ENCODE peak calls at places on chromosomes 13 and 19, in five cellular contexts. R is tibial artery, O is Caco-2, U is H1, B is A673. T is an unnamed sample.
A peak's percentile ranks its signal among the peaks of the same experiment; 100 is the strongest.

GRCh38 chr19:57583521-57584416 is at the start of gene ZIK1:
- DNase-seq in R (peak; percentile 91), O (no peak), U (peak; percentile 90), B (peak; percentile 98), T (peak; percentile 81)

GRCh38 chr13:77028202-77028601 is 1.2 kb upstream of the FBXL3 start:
- DNase-seq in R (no peak), O (no peak), U (no peak), B (no peak), T (no peak)

GRCh38 chr13:60617863-60618733 is 221.1 kb downstream of the TDRD3 start:
- DNase-seq in R (no peak), O (no peak), U (peak; percentile 54), B (peak; percentile 67), T (no peak)

GRCh38 chr19:39304185-39304513 is 7.9 kb downstream of the IFNL1 start:
- DNase-seq in R (no peak), O (no peak), U (no peak), B (no peak), T (no peak)

GRCh38 chr13:48234652-48235099 is 1.7 kb downstream of the ITM2B start:
- DNase-seq in R (no peak), O (no peak), U (no peak), B (peak; percentile 6), T (no peak)

GRCh38 chr19:15280048-15280725 is 47.9 kb upstream of the EPHX3 start:
- DNase-seq in R (peak; percentile 83), O (no peak), U (no peak), B (no peak), T (no peak)

GRCh38 chr13:39897636-39898035 is 242.2 kb downstream of the COG6 start:
- DNase-seq in R (no peak), O (no peak), U (no peak), B (no peak), T (no peak)

GRCh38 chr19:29593869-29594268 is 12.2 kb upstream of the POP4 start:
- DNase-seq in R (no peak), O (no peak), U (no peak), B (no peak), T (no peak)

GRCh38 chr19:42244452-42245220 is 2.2 kb upstream of the GSK3A start:
- DNase-seq in R (peak; percentile 96), O (peak; percentile 95), U (peak; percentile 92), B (peak; percentile 98), T (peak; percentile 88)

GRCh38 chr19:42140125-42140754 is 8.0 kb upstream of the POU2F2 start:
- DNase-seq in R (no peak), O (peak; percentile 54), U (peak; percentile 91), B (peak; percentile 56), T (no peak)

GRCh38 chr19:51156710-51157109 is 14.6 kb downstream of the SIGLEC7 start:
- DNase-seq in R (no peak), O (no peak), U (no peak), B (no peak), T (no peak)

GRCh38 chr13:36925603-36926002 is 5.6 kb upstream of the SMAD9 start:
- DNase-seq in R (no peak), O (no peak), U (no peak), B (no peak), T (no peak)

GRCh38 chr13:93146584-93147292 is 79.9 kb upstream of the GPC6 start:
- DNase-seq in R (no peak), O (no peak), U (no peak), B (no peak), T (no peak)

GRCh38 chr13:77460195-77460594 is 75.3 kb upstream of the SCEL start:
- DNase-seq in R (peak; percentile 81), O (no peak), U (no peak), B (no peak), T (no peak)

GRCh38 chr13:48573213-48573612 is 40.3 kb upstream of the RCBTB2 start:
- DNase-seq in R (no peak), O (no peak), U (no peak), B (no peak), T (no peak)

GRCh38 chr19:33438016-33438671 is 64.6 kb downstream of the CEBPG start:
- DNase-seq in R (no peak), O (peak; percentile 19), U (no peak), B (no peak), T (peak; percentile 38)

GRCh38 chr19:38841787-38842438 is 7.9 kb downstream of the HNRNPL start:
- DNase-seq in R (no peak), O (no peak), U (no peak), B (no peak), T (no peak)

GRCh38 chr13:22561581-22561980 is 619.2 kb upstream of the SGCG start:
- DNase-seq in R (no peak), O (no peak), U (no peak), B (no peak), T (no peak)

GRCh38 chr19:38095411-38096308 is 128.4 kb downstream of the DPF1 start:
- DNase-seq in R (peak; percentile 80), O (peak; percentile 70), U (peak; percentile 85), B (peak; percentile 70), T (no peak)

GRCh38 chr19:5507056-5507624 is 51.9 kb downstream of the ZNRF4 start:
- DNase-seq in R (no peak), O (no peak), U (no peak), B (no peak), T (no peak)

GRCh38 chr19:5498817-5499535 is 43.8 kb downstream of the ZNRF4 start:
- DNase-seq in R (no peak), O (no peak), U (peak; percentile 88), B (peak; percentile 67), T (no peak)

GRCh38 chr19:5504115-5504514 is 48.9 kb downstream of the ZNRF4 start:
- DNase-seq in R (no peak), O (no peak), U (no peak), B (no peak), T (no peak)

GRCh38 chr19:5501907-5502306 is 46.7 kb downstream of the ZNRF4 start:
- DNase-seq in R (no peak), O (no peak), U (no peak), B (no peak), T (no peak)

DNA sequence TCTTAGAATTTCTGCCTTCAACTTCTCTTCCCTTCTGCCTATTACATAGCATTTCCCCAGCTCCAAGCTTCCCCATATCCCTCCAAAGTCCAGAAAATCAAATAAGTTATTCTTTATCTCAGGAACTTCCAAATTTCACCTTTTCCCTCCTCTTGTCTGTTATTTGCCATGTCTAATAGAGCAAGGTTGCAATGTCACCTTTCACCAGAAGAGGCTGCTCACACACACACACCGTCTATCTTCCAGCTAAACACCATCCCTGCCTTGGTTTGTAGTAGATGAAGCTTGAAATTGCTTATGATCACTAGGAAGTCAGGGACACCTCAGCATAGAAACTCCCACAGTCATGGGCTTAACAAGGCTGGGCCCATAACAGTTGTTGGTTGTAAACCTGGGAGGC is 48.4 kb downstream of the ZNRF4 start:
- DNase-seq in R (no peak), O (no peak), U (no peak), B (no peak), T (no peak)
- TF ChIP-seq CTCF in R (no peak), O (peak; percentile 18), U (no peak), B (peak; percentile 28), T (no peak)

GRCh38 chr19:53870485-53870844 is 2.8 kb downstream of the MYADM start:
- DNase-seq in R (no peak), O (no peak), U (no peak), B (no peak), T (no peak)
- H3K4me3 ChIP-seq in R (peak overlapping the region; percentile 86), O (no peak overlapping the region), U (no peak overlapping the region), B (peak overlapping the region; percentile 70), T (no peak overlapping the region)

DNA sequence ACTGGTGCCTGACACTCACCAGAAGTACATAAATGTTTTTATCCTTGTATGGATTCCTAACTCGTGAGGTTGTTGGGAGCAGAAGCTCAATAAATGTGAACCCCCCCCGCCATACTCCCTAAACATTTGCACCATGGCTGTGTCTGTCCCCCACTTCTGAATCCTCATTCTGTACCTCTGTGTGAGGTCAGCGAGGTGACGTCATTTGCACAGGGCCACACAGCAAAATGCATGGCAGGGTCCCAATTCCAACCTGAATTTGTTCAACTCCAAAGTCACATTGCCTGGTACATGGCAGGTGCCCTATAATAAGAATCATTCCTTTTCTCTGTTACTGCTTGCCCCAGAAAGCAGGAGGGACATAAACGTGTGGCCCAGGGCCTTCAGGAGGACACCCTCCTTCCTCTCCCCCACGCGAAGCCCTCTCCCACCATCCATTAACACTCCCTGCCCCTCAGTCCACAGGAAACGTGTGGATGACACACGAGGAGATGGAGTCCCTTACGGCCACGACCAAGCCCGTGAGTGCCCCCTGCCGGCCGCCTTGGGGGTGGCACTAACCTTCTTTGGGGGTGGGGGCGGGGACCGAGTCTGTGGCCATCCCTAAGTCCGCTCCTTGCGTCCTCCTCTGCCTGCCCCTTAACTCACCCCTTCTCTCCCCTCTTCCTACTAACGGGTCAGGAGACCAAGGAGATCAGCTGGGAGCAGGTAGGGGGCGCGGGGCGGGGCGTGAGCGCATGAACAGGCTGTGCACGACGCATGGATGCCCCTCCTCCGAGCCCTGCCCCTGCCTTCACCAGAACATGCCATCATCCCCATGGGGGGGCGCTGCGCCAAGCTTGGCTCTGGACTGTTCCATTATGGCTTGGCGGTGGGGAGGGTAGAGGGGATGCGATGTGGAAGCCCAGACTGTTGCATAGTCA is 9.4 kb downstream of the HRC start:
- DNase-seq in R (peak; percentile 88), O (no peak), U (peak; percentile 99), B (peak; percentile 95), T (no peak)
- TF ChIP-seq CTCF in R (peak; percentile 94), O (peak; percentile 85), U (peak; percentile 91), B (peak; percentile 99), T (peak; percentile 85)

GRCh38 chr19:13101590-13102415 is 855 bp downstream of the LYL1 start:
- DNase-seq in R (no peak), O (no peak), U (no peak), B (no peak), T (no peak)

GRCh38 chr19:13103961-13104847 is 1.5 kb upstream of the LYL1 start:
- DNase-seq in R (peak; percentile 85), O (no peak), U (peak; percentile 95), B (no peak), T (no peak)

GRCh38 chr19:13103585-13103923 is 896 bp upstream of the LYL1 start:
- DNase-seq in R (no peak), O (no peak), U (no peak), B (no peak), T (no peak)

GRCh38 chr19:13102416-13102665 is 317 bp downstream of the LYL1 start:
- DNase-seq in R (no peak), O (no peak), U (no peak), B (no peak), T (no peak)

GRCh38 chr19:13102666-13103584 is at the start of gene LYL1:
- DNase-seq in R (peak; percentile 86), O (peak; percentile 74), U (peak; percentile 77), B (no peak), T (no peak)
- H3K4me3 ChIP-seq in R (peak within 1 kb of the TSS; percentile 41), O (peak within 1 kb of the TSS; percentile 28), U (peak within 1 kb of the TSS; percentile 36), B (no peak within 1 kb of the TSS), T (peak within 1 kb of the TSS; percentile 2)

DNA sequence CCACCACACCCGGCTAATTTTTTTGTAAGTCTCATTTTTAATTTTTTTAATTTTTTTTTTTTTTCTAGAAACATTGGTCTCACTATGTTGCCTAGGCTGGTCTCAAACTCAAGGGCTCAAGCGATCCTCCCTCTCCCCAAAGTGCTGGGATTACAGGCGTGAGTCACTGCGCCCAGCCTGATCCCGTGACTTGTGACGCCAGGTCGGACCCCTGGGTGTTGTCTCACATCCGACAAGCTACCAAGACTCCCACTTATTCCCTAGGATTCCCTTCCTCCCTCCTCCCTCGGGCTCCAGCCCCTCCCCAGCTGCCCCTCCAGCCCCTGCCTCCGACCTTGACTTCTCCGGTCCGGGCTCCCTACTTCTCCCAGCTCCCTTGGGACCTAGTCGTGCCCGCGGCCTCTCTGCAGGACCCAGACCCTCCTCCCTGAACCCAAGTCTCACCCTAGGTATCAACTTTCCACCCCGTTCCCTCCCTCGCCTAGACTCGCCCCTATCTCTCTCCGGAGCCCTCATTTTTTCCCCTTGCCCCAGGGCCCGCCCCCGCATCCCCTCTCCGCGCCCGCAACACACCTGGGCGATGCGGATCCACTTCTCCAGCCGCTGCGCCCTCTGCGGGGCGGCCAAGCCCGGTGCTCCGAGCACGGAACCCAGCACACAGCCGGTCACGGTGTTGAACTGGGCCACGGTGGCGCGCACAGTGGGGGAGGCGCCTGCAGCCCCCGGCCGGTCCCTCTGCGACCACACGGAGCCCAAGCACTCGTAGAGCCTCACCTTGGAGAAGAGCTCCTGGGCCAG is 13.1 kb downstream of the RGL3 start:
- DNase-seq in R (no peak), O (no peak), U (peak; percentile 87), B (no peak), T (no peak)
- TF ChIP-seq CTCF in R (no peak), O (no peak), U (peak; percentile 63), B (no peak), T (no peak)

T was measured in RWPE2.